ENCODE peak calls at places on chromosomes 11 and 22, in five cellular contexts. J is nucleus accumbens, Q is heart left ventricle, F is neural crest cell, D is Right ventricle myocardium inferior. K is an unnamed sample.

GRCh38 chr11:60204922-60205321 is 22.0 kb upstream of the MS4A6A start:
- DNase-seq in D (no peak), F (no peak), J (no peak), Q (no peak), K (no peak)

GRCh38 chr11:112172362-112172994 is 2.8 kb upstream of the BCO2 start:
- DNase-seq in F (no peak), J (no peak), D (no peak), Q (no peak), K (no peak)

GRCh38 chr11:469684-470667 is 19.9 kb downstream of the PTDSS2 start:
- DNase-seq in J (peak; percentile 51), D (no peak), F (no peak), Q (peak; percentile 69), K (no peak)

GRCh38 chr11:121687961-121688566 is 235.3 kb upstream of the SORL1-AS1 start:
- DNase-seq in Q (no peak), D (no peak), J (no peak), F (no peak), K (no peak)

GRCh38 chr11:110531056-110531756 is 101.5 kb downstream of the FDX1 start:
- DNase-seq in F (no peak), D (no peak), Q (no peak), J (no peak), K (no peak)

GRCh38 chr22:25109878-25110595 is 89.6 kb upstream of the CRYBB3 start:
- DNase-seq in F (no peak), J (no peak), D (no peak), Q (no peak), K (no peak)

GRCh38 chr11:11510939-11511338 is 110.9 kb downstream of the GALNT18 start:
- DNase-seq in D (peak; percentile 75), F (no peak), J (peak; percentile 31), Q (no peak), K (no peak)

GRCh38 chr22:47392729-47393128 is 630.3 kb downstream of the TBC1D22A start:
- DNase-seq in F (no peak), J (no peak), D (peak; percentile 56), Q (peak; percentile 21), K (no peak)

GRCh38 chr22:17726561-17727243 is 47.6 kb downstream of the BID start:
- DNase-seq in D (no peak), Q (no peak), F (no peak), J (no peak), K (no peak)

GRCh38 chr11:80782135-80782885 is 1341.5 kb upstream of the TENM4 start:
- DNase-seq in J (no peak), F (no peak), Q (no peak), D (no peak), K (no peak)

GRCh38 chr11:118921929-118922744 is 3.6 kb downstream of the BCL9L start:
- DNase-seq in Q (peak; percentile 91), D (peak; percentile 92), J (no peak), F (no peak), K (peak; percentile 86)

GRCh38 chr11:36304349-36304748 is 8.3 kb downstream of the PRR5L start:
- DNase-seq in J (no peak), F (no peak), D (no peak), Q (no peak), K (no peak)

GRCh38 chr11:2576116-2576515 is 123.7 kb downstream of the KCNQ1OT1 start:
- DNase-seq in Q (peak; percentile 52), F (no peak), J (no peak), D (peak; percentile 41), K (peak; percentile 56)

GRCh38 chr22:33325232-33326004 is 267.2 kb upstream of the SYN3 start:
- DNase-seq in F (no peak), J (no peak), Q (no peak), D (no peak), K (no peak)

GRCh38 chr11:5689551-5689983 is at the start of gene TRIM22:
- DNase-seq in J (no peak), D (no peak), F (no peak), Q (peak; percentile 41), K (peak; percentile 72)

GRCh38 chr11:109729761-109730160 is 307.8 kb downstream of the C11orf87 start:
- DNase-seq in D (no peak), J (no peak), Q (no peak), F (no peak), K (no peak)

GRCh38 chr11:67519726-67520125 is 3.5 kb downstream of the CABP2 start:
- DNase-seq in Q (no peak), J (no peak), F (no peak), D (no peak), K (no peak)

GRCh38 chr11:117392001-117392690 is 64.5 kb downstream of the CEP164 start:
- DNase-seq in D (peak; percentile 58), F (no peak), J (no peak), Q (no peak), K (peak; percentile 32)

GRCh38 chr22:47154621-47155081 is 392.2 kb downstream of the TBC1D22A start:
- DNase-seq in D (peak; percentile 83), F (no peak), J (peak; percentile 19), Q (peak; percentile 73), K (no peak)

GRCh38 chr11:126405906-126406305 is 50.4 kb downstream of the ST3GAL4 start:
- DNase-seq in J (no peak), D (no peak), F (no peak), Q (no peak), K (no peak)

GRCh38 chr11:6606471-6607189 is 3.1 kb downstream of the ILK start:
- DNase-seq in F (peak; percentile 80), J (peak; percentile 49), D (peak; percentile 94), Q (peak; percentile 93), K (peak; percentile 96)

GRCh38 chr22:19173047-19174035 is 5.2 kb downstream of the SLC25A1 start:
- DNase-seq in D (no peak), Q (no peak), J (no peak), F (no peak), K (no peak)

GRCh38 chr11:73353422-73353821 is 22.8 kb upstream of the RELT start:
- DNase-seq in F (no peak), J (no peak), D (peak; percentile 11), Q (no peak), K (no peak)

GRCh38 chr11:114762437-114762836 is 84.1 kb downstream of the NXPE2 start:
- DNase-seq in Q (peak; percentile 74), J (peak; percentile 1), D (no peak), F (peak; percentile 52), K (peak; percentile 79)

GRCh38 chr22:28016781-28017557 is 97.9 kb upstream of the PITPNB start:
- DNase-seq in D (peak; percentile 45), F (no peak), J (no peak), Q (no peak), K (peak; percentile 52)

GRCh38 chr11:128551641-128552335 is 35.6 kb downstream of the ETS1 start:
- DNase-seq in Q (no peak), D (no peak), F (no peak), J (no peak), K (no peak)

GRCh38 chr11:74278721-74279148 is 32.7 kb downstream of the P4HA3 start:
- DNase-seq in D (peak; percentile 71), F (no peak), Q (peak; percentile 70), J (no peak), K (no peak)

GRCh38 chr11:130103296-130103814 is 33.7 kb downstream of the APLP2 start:
- DNase-seq in Q (no peak), F (no peak), D (no peak), J (no peak), K (no peak)

GRCh38 chr11:86745571-86745970 is 54.8 kb upstream of the PRSS23 start:
- DNase-seq in Q (no peak), F (no peak), D (no peak), J (no peak), K (no peak)

GRCh38 chr22:43326342-43326825 is 16.8 kb downstream of the SCUBE1 start:
- DNase-seq in F (no peak), J (no peak), D (no peak), Q (no peak), K (no peak)

GRCh38 chr22:50705851-50706351 is 32.1 kb upstream of the ACR start:
- DNase-seq in J (no peak), D (peak; percentile 57), Q (peak; percentile 58), F (no peak), K (no peak)

GRCh38 chr11:94647926-94648325 is 80.8 kb downstream of the PIWIL4 start:
- DNase-seq in J (no peak), F (no peak), Q (no peak), D (no peak), K (peak; percentile 70)

GRCh38 chr11:47912843-47913437 is 64.8 kb upstream of the NUP160 start:
- DNase-seq in D (no peak), J (no peak), Q (no peak), F (no peak), K (no peak)

K was measured in sciatic nerve.